ENCODE peak calls at places on chromosomes 4 and X, in six cellular contexts. One of them, this sample, is unnamed. For H3K4me1, the result is how much of the 10 kb centered on the place peaks cover.

GRCh38 chr4:33924801-33925200 is 2319.5 kb downstream of the ARAP2 start:
- DNase-seq in tibial nerve: no peak
- DNase-seq in left ventricle myocardium inferior: no peak
- DNase-seq in GM23338: no peak
- DNase-seq in left lung: no peak
- DNase-seq in endodermal cell: no peak
- DNase-seq in this sample: no peak

GRCh38 chr4:109560687-109561452 is 824 bp downstream of the MCUB start:
- DNase-seq in tibial nerve: peak
- DNase-seq in left ventricle myocardium inferior: peak
- DNase-seq in GM23338: peak
- DNase-seq in left lung: peak
- DNase-seq in endodermal cell: peak
- DNase-seq in this sample: peak

GRCh38 chrX:103628386-103629290 is at the start of gene TCEAL1:
- DNase-seq in tibial nerve: peak
- DNase-seq in left ventricle myocardium inferior: peak
- DNase-seq in GM23338: peak
- DNase-seq in left lung: peak
- DNase-seq in endodermal cell: peak
- DNase-seq in this sample: peak

GRCh38 chr4:184118516-184118915 is 99.2 kb downstream of the ENPP6 start:
- DNase-seq in tibial nerve: no peak
- DNase-seq in left ventricle myocardium inferior: no peak
- DNase-seq in GM23338: no peak
- DNase-seq in left lung: no peak
- DNase-seq in endodermal cell: no peak
- DNase-seq in this sample: no peak

GRCh38 chr4:175531405-175532091 is 280.5 kb downstream of the GPM6A start:
- DNase-seq in tibial nerve: no peak
- DNase-seq in left ventricle myocardium inferior: no peak
- DNase-seq in GM23338: no peak
- DNase-seq in left lung: no peak
- DNase-seq in endodermal cell: no peak
- DNase-seq in this sample: no peak

GRCh38 chrX:9379697-9380551 is 84.9 kb upstream of the TBL1X start:
- DNase-seq in tibial nerve: no peak
- DNase-seq in left ventricle myocardium inferior: no peak
- DNase-seq in GM23338: no peak
- DNase-seq in left lung: no peak
- DNase-seq in endodermal cell: no peak
- DNase-seq in this sample: no peak

GRCh38 chr4:143241892-143242291 is 57.2 kb downstream of the USP38 start:
- DNase-seq in tibial nerve: no peak
- DNase-seq in left ventricle myocardium inferior: no peak
- DNase-seq in GM23338: no peak
- DNase-seq in left lung: no peak
- DNase-seq in endodermal cell: no peak
- DNase-seq in this sample: no peak

GRCh38 chr4:49044270-49044669 is 58.2 kb downstream of the CWH43 start:
- DNase-seq in tibial nerve: no peak
- DNase-seq in left ventricle myocardium inferior: no peak
- DNase-seq in GM23338: no peak
- DNase-seq in left lung: no peak
- DNase-seq in endodermal cell: no peak
- DNase-seq in this sample: no peak

GRCh38 chr4:70761276-70761816 is 39.6 kb downstream of the RUFY3 start:
- DNase-seq in tibial nerve: no peak
- DNase-seq in left ventricle myocardium inferior: no peak
- DNase-seq in GM23338: no peak
- DNase-seq in left lung: no peak
- DNase-seq in endodermal cell: no peak
- DNase-seq in this sample: no peak

GRCh38 chr4:6855692-6856297 is 53.8 kb upstream of the TBC1D14 start:
- DNase-seq in tibial nerve: no peak
- DNase-seq in left ventricle myocardium inferior: no peak
- DNase-seq in GM23338: no peak
- DNase-seq in left lung: no peak
- DNase-seq in endodermal cell: no peak
- DNase-seq in this sample: no peak

GRCh38 chr4:47002593-47002992 is 9.2 kb upstream of the GABRA4 start:
- DNase-seq in tibial nerve: no peak
- DNase-seq in left ventricle myocardium inferior: no peak
- DNase-seq in GM23338: peak
- DNase-seq in left lung: no peak
- DNase-seq in endodermal cell: no peak
- DNase-seq in this sample: no peak

DNA sequence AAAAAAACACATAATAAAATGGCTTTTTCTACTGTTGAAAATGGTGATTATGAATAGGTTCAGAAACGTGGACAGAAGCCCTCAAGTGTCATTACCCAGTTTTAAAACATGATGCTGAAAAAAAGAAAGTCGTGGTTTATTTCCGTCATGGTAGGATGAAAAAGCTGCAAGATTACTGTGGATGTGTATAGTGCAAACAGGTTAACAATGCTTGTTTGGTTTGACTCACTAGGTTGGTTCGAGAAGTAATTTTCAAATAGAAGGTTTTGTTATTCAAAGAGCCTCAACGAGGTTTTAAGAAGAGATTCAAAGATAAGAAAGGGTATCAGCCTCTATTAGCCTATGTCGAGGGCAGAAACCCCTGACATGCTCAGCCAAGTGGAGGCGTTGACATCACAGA is 2.5 kb upstream of the RXFP1 start:
- DNase-seq in tibial nerve: no peak
- DNase-seq in left ventricle myocardium inferior: no peak
- DNase-seq in GM23338: no peak
- DNase-seq in left lung: no peak
- DNase-seq in endodermal cell: no peak
- DNase-seq in this sample: no peak
- H3K27ac ChIP-seq in tibial nerve: no peak
- H3K27ac ChIP-seq in left ventricle myocardium inferior: no peak
- H3K27ac ChIP-seq in GM23338: no peak
- H3K27ac ChIP-seq in left lung: no peak
- H3K27ac ChIP-seq in endodermal cell: no peak
- H3K27ac ChIP-seq in this sample: no peak

DNA sequence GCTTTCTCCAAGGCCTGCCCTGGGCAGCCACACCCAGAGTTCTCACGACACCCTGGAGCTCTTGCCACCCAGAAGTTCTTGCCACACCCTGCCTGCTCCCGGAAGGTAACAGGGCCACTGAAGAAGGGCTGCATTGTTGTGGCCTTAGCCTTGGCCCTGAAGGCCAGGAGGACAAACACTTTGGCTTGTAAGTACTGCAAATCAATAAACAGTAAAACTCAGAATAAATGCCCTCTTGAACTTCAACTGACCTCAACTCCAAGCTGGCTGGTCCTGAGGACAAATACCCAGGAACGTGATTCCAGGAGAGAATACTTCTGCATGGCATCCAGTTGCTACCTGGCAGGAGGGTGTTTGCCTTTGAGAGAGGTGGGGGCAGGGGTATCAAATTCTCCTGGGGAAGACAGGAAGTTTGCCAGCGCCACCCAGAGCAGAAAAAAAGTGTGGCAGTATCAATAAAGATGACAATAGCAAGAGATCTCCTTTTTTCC is 54.1 kb downstream of the TLR10 start:
- DNase-seq in tibial nerve: no peak
- DNase-seq in left ventricle myocardium inferior: no peak
- DNase-seq in GM23338: peak
- DNase-seq in left lung: peak
- DNase-seq in endodermal cell: peak
- DNase-seq in this sample: no peak
- H3K4me3 ChIP-seq in tibial nerve: no peak
- H3K4me3 ChIP-seq in left ventricle myocardium inferior: no peak
- H3K4me3 ChIP-seq in GM23338: no peak
- H3K4me3 ChIP-seq in left lung: no peak
- H3K4me3 ChIP-seq in endodermal cell: no peak
- H3K4me3 ChIP-seq in this sample: no peak

GRCh38 chr4:76748649-76749048 is 149.3 kb downstream of the SOWAHB start:
- DNase-seq in tibial nerve: peak
- DNase-seq in left ventricle myocardium inferior: no peak
- DNase-seq in GM23338: peak
- DNase-seq in left lung: no peak
- DNase-seq in endodermal cell: peak
- DNase-seq in this sample: no peak

GRCh38 chr4:76745264-76745663 is 152.7 kb downstream of the SOWAHB start:
- DNase-seq in tibial nerve: no peak
- DNase-seq in left ventricle myocardium inferior: no peak
- DNase-seq in GM23338: no peak
- DNase-seq in left lung: no peak
- DNase-seq in endodermal cell: no peak
- DNase-seq in this sample: no peak

GRCh38 chr4:76749361-76749760 is 148.6 kb downstream of the SOWAHB start:
- DNase-seq in tibial nerve: no peak
- DNase-seq in left ventricle myocardium inferior: no peak
- DNase-seq in GM23338: no peak
- DNase-seq in left lung: no peak
- DNase-seq in endodermal cell: no peak
- DNase-seq in this sample: no peak

GRCh38 chr4:76750716-76751115 is 147.2 kb downstream of the SOWAHB start:
- DNase-seq in tibial nerve: no peak
- DNase-seq in left ventricle myocardium inferior: no peak
- DNase-seq in GM23338: no peak
- DNase-seq in left lung: no peak
- DNase-seq in endodermal cell: no peak
- DNase-seq in this sample: no peak

DNA sequence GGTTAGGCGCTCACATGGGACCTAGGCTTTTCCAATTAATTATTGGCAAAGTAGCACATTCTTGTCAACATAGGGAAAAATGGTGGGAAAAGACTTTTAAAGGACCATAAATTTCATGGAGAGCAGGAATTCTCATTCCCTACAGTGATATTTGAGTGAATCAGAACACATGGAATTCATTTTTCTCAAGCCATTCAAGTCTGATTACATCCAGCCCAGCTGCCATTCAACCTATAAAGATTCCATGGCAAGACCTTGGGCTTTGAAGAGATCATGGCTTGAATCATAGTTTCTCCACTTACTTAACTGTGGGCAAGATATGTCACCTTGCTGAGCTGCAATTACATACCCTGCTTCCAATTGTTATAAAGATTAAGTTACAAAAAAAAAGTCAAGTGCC is 150.3 kb downstream of the SOWAHB start:
- DNase-seq in tibial nerve: no peak
- DNase-seq in left ventricle myocardium inferior: no peak
- DNase-seq in GM23338: no peak
- DNase-seq in left lung: no peak
- DNase-seq in endodermal cell: no peak
- DNase-seq in this sample: no peak
- H3K4me1 ChIP-seq in tibial nerve: under half
- H3K4me1 ChIP-seq in left ventricle myocardium inferior: under half
- H3K4me1 ChIP-seq in GM23338: under half
- H3K4me1 ChIP-seq in left lung: under half
- H3K4me1 ChIP-seq in endodermal cell: under half
- H3K4me1 ChIP-seq in this sample: under half

GRCh38 chr4:85686398-85686797 is 211.4 kb downstream of the ARHGAP24 start:
- DNase-seq in tibial nerve: no peak
- DNase-seq in left ventricle myocardium inferior: no peak
- DNase-seq in GM23338: no peak
- DNase-seq in left lung: no peak
- DNase-seq in endodermal cell: no peak
- DNase-seq in this sample: no peak

GRCh38 chr4:85684676-85685075 is 209.7 kb downstream of the ARHGAP24 start:
- DNase-seq in tibial nerve: no peak
- DNase-seq in left ventricle myocardium inferior: no peak
- DNase-seq in GM23338: no peak
- DNase-seq in left lung: no peak
- DNase-seq in endodermal cell: no peak
- DNase-seq in this sample: no peak

GRCh38 chr4:85682391-85682790 is 207.4 kb downstream of the ARHGAP24 start:
- DNase-seq in tibial nerve: no peak
- DNase-seq in left ventricle myocardium inferior: no peak
- DNase-seq in GM23338: no peak
- DNase-seq in left lung: no peak
- DNase-seq in endodermal cell: no peak
- DNase-seq in this sample: no peak

GRCh38 chr4:85688055-85688740 is 213.2 kb downstream of the ARHGAP24 start:
- DNase-seq in tibial nerve: no peak
- DNase-seq in left ventricle myocardium inferior: no peak
- DNase-seq in GM23338: no peak
- DNase-seq in left lung: peak
- DNase-seq in endodermal cell: no peak
- DNase-seq in this sample: no peak
- H3K27ac ChIP-seq in tibial nerve: no peak
- H3K27ac ChIP-seq in left ventricle myocardium inferior: no peak
- H3K27ac ChIP-seq in GM23338: no peak
- H3K27ac ChIP-seq in left lung: no peak
- H3K27ac ChIP-seq in endodermal cell: no peak
- H3K27ac ChIP-seq in this sample: no peak

GRCh38 chr4:30727409-30727808 is 7.2 kb downstream of the PCDH7 start:
- DNase-seq in tibial nerve: no peak
- DNase-seq in left ventricle myocardium inferior: no peak
- DNase-seq in GM23338: no peak
- DNase-seq in left lung: no peak
- DNase-seq in endodermal cell: no peak
- DNase-seq in this sample: no peak
- H3K4me3 ChIP-seq in tibial nerve: no peak
- H3K4me3 ChIP-seq in left ventricle myocardium inferior: peak
- H3K4me3 ChIP-seq in GM23338: no peak
- H3K4me3 ChIP-seq in left lung: no peak
- H3K4me3 ChIP-seq in endodermal cell: peak
- H3K4me3 ChIP-seq in this sample: peak

DNA sequence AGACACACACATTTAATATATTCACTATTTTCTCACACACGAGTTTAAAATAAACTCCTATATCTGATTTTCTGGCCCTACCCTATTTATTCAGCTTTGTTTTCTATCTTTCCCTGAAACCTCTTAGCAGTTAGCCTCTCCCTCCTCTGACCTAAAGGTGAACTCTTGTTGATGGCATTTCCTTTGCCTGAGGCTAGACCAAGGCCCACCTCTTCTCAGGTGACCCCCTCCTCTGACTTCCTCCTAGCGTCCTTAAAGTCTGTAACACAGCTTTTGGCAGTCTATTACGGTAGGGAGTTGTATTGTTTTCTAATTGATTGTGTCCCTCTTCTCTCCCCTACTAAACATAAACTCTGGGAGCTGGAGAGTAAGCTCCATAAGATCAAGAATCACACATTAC is 1.7 kb upstream of the SRPX2 start:
- DNase-seq in tibial nerve: no peak
- DNase-seq in left ventricle myocardium inferior: no peak
- DNase-seq in GM23338: peak
- DNase-seq in left lung: no peak
- DNase-seq in endodermal cell: no peak
- DNase-seq in this sample: no peak
- H3K4me1 ChIP-seq in tibial nerve: under half
- H3K4me1 ChIP-seq in left ventricle myocardium inferior: under half
- H3K4me1 ChIP-seq in GM23338: under half
- H3K4me1 ChIP-seq in left lung: under half
- H3K4me1 ChIP-seq in endodermal cell: under half
- H3K4me1 ChIP-seq in this sample: under half

This sample was measured in aorta.